ENCODE peak calls at places on chromosomes 4 and X, in nine cellular contexts. R, W, F, V, I, K, L, T and Z are unnamed samples.

GRCh38 chr4:152156448-152156847 is 379.4 kb downstream of the FBXW7 start:
- DNase-seq in K (no peak), W (no peak), T (no peak), I (no peak), F (no peak), L (no peak), R (no peak), V (peak), Z (no peak)

GRCh38 chrX:17547658-17548057 is 172.7 kb downstream of the NHS start:
- DNase-seq in K (peak), F (no peak), W (peak), T (no peak), L (no peak), I (peak), R (no peak), V (peak), Z (no peak)

GRCh38 chr4:177302371-177303100 is 7.1 kb upstream of the NEIL3 start:
- DNase-seq in T (no peak), L (no peak), F (no peak), R (no peak), K (no peak), I (peak), V (no peak), W (no peak), Z (no peak)

GRCh38 chrX:129719931-129720520 is 18.8 kb upstream of the XPNPEP2 start:
- DNase-seq in F (no peak), K (no peak), I (no peak), W (no peak), T (no peak), R (no peak), L (no peak), V (no peak), Z (no peak)

GRCh38 chr4:177699365-177700213 is 257.4 kb upstream of the AGA start:
- DNase-seq in T (no peak), V (peak), F (no peak), R (no peak), W (no peak), L (no peak), K (no peak), I (peak), Z (no peak)

GRCh38 chrX:110915120-110915519 is 119.5 kb upstream of the CHRDL1 start:
- DNase-seq in R (no peak), I (peak), K (no peak), V (peak), W (no peak), L (no peak), F (no peak), T (no peak), Z (no peak)

GRCh38 chrX:15564981-15565579 is 35.7 kb downstream of the ACE2 start:
- DNase-seq in V (peak), T (peak), F (peak), I (peak), K (peak), W (peak), L (no peak), R (no peak), Z (no peak)

GRCh38 chr4:89276296-89276695 is 31.3 kb downstream of the GPRIN3 start:
- DNase-seq in K (no peak), R (no peak), T (no peak), W (no peak), V (no peak), F (no peak), I (no peak), L (no peak), Z (no peak)

GRCh38 chr4:173571620-173572019 is 41.6 kb upstream of the HAND2 start:
- DNase-seq in R (no peak), K (no peak), F (no peak), V (no peak), W (no peak), T (no peak), L (no peak), I (no peak), Z (no peak)

GRCh38 chr4:97866821-97867556 is 276.3 kb downstream of the STPG2 start:
- DNase-seq in V (no peak), T (no peak), I (no peak), F (no peak), K (no peak), R (no peak), W (no peak), L (no peak), Z (no peak)

GRCh38 chrX:13091111-13091765 is 46.8 kb upstream of the FAM9C start:
- DNase-seq in K (no peak), I (no peak), T (no peak), F (no peak), W (no peak), R (no peak), V (no peak), L (no peak), Z (no peak)

GRCh38 chr4:21869978-21870745 is 78.4 kb downstream of the KCNIP4 start:
- DNase-seq in V (no peak), W (no peak), R (no peak), I (no peak), F (no peak), T (no peak), K (no peak), L (no peak), Z (no peak)

GRCh38 chr4:102174800-102175199 is 170.5 kb downstream of the SLC39A8 start:
- DNase-seq in W (no peak), L (no peak), F (no peak), K (peak), R (no peak), T (no peak), V (no peak), I (peak), Z (no peak)

GRCh38 chr4:7513731-7514130 is 79.0 kb upstream of the PSAPL1 start:
- DNase-seq in I (peak), R (no peak), T (no peak), F (no peak), K (peak), W (no peak), V (peak), L (no peak), Z (no peak)

GRCh38 chrX:12866451-12867377 is at the start of gene TLR7:
- DNase-seq in F (no peak), L (no peak), R (no peak), K (no peak), T (no peak), W (no peak), I (no peak), V (no peak), Z (no peak)

GRCh38 chr4:856468-856901 is 30.6 kb upstream of the CPLX1 start:
- DNase-seq in W (no peak), K (no peak), V (no peak), L (no peak), I (no peak), T (no peak), F (no peak), R (no peak), Z (no peak)

GRCh38 chr4:30716671-30717207 is 3.4 kb upstream of the PCDH7 start:
- DNase-seq in V (peak), L (no peak), F (no peak), K (no peak), W (no peak), R (no peak), I (peak), T (no peak), Z (no peak)

GRCh38 chrX:40096395-40097091 is 1.2 kb downstream of the BCOR start:
- DNase-seq in R (no peak), K (no peak), I (peak), T (peak), W (peak), F (no peak), V (peak), L (no peak), Z (peak)

GRCh38 chr4:88211473-88212252 is 53.2 kb upstream of the ABCG2 start:
- DNase-seq in V (peak), R (peak), L (no peak), I (peak), W (peak), F (peak), T (peak), K (peak), Z (no peak)

GRCh38 chrX:50903387-50904027 is 7.0 kb upstream of the BMP15 start:
- DNase-seq in F (no peak), T (no peak), K (no peak), V (peak), I (peak), R (no peak), W (peak), L (no peak), Z (no peak)

GRCh38 chrX:140765043-140765784 is 55.7 kb downstream of the LINC00632 start:
- DNase-seq in L (no peak), F (no peak), R (no peak), T (no peak), V (no peak), I (no peak), W (no peak), K (no peak), Z (no peak)